ENCODE peak calls at places on chromosomes 5 and 9, in seven cellular contexts. One of them, this sample, is unnamed.

GRCh38 chr9:106287108-106287631 is 575.8 kb upstream of the ZNF462 start:
- DNase-seq in HCT116: no peak
- DNase-seq in HepG2: no peak
- DNase-seq in K562: no peak
- DNase-seq in H1: no peak
- DNase-seq in GM12878: no peak
- DNase-seq in SK-N-SH: peak; percentile 41
- DNase-seq in this sample: no peak

GRCh38 chr5:69238760-69239251 is 4.1 kb downstream of the CDK7 start:
- DNase-seq in HCT116: peak; percentile 71
- DNase-seq in HepG2: no peak
- DNase-seq in K562: no peak
- DNase-seq in H1: no peak
- DNase-seq in GM12878: no peak
- DNase-seq in SK-N-SH: no peak
- DNase-seq in this sample: peak; percentile 69

GRCh38 chr9:100554935-100555401 is 22.9 kb upstream of the CAVIN4 start:
- DNase-seq in HCT116: no peak
- DNase-seq in HepG2: no peak
- DNase-seq in K562: no peak
- DNase-seq in H1: no peak
- DNase-seq in GM12878: no peak
- DNase-seq in SK-N-SH: no peak
- DNase-seq in this sample: no peak

GRCh38 chr5:54944364-54944763 is 41.0 kb downstream of the ESM1 start:
- DNase-seq in HCT116: peak; percentile 12
- DNase-seq in HepG2: no peak
- DNase-seq in K562: peak; percentile 22
- DNase-seq in H1: no peak
- DNase-seq in GM12878: no peak
- DNase-seq in SK-N-SH: peak; percentile 22
- DNase-seq in this sample: peak; percentile 15

GRCh38 chr9:4640027-4640426 is 22.1 kb upstream of the PLPP6 start:
- DNase-seq in HCT116: peak; percentile 31
- DNase-seq in HepG2: peak; percentile 15
- DNase-seq in K562: peak; percentile 14
- DNase-seq in H1: no peak
- DNase-seq in GM12878: no peak
- DNase-seq in SK-N-SH: peak; percentile 53
- DNase-seq in this sample: no peak

GRCh38 chr5:14675865-14676300 is 11.4 kb downstream of the OTULIN start:
- DNase-seq in HCT116: no peak
- DNase-seq in HepG2: no peak
- DNase-seq in K562: peak; percentile 35
- DNase-seq in H1: no peak
- DNase-seq in GM12878: peak; percentile 55
- DNase-seq in SK-N-SH: peak; percentile 33
- DNase-seq in this sample: no peak

GRCh38 chr5:120872292-120872691 is 408.2 kb downstream of the PRR16 start:
- DNase-seq in HCT116: no peak
- DNase-seq in HepG2: no peak
- DNase-seq in K562: no peak
- DNase-seq in H1: no peak
- DNase-seq in GM12878: no peak
- DNase-seq in SK-N-SH: no peak
- DNase-seq in this sample: no peak

GRCh38 chr9:127418037-127418471 is 6.1 kb upstream of the ZNF79 start:
- DNase-seq in HCT116: peak; percentile 15
- DNase-seq in HepG2: peak; percentile 44
- DNase-seq in K562: peak; percentile 59
- DNase-seq in H1: peak; percentile 43
- DNase-seq in GM12878: no peak
- DNase-seq in SK-N-SH: peak; percentile 53
- DNase-seq in this sample: no peak

GRCh38 chr5:54867310-54867944 is 118.0 kb downstream of the ESM1 start:
- DNase-seq in HCT116: peak; percentile 38
- DNase-seq in HepG2: peak; percentile 22
- DNase-seq in K562: peak; percentile 49
- DNase-seq in H1: no peak
- DNase-seq in GM12878: no peak
- DNase-seq in SK-N-SH: peak; percentile 61
- DNase-seq in this sample: peak; percentile 18

GRCh38 chr5:69449511-69449910 is 34.6 kb downstream of the MARVELD2 start:
- DNase-seq in HCT116: no peak
- DNase-seq in HepG2: no peak
- DNase-seq in K562: no peak
- DNase-seq in H1: no peak
- DNase-seq in GM12878: no peak
- DNase-seq in SK-N-SH: no peak
- DNase-seq in this sample: no peak

GRCh38 chr5:39040875-39041274 is 33.3 kb downstream of the RICTOR start:
- DNase-seq in HCT116: no peak
- DNase-seq in HepG2: no peak
- DNase-seq in K562: no peak
- DNase-seq in H1: no peak
- DNase-seq in GM12878: no peak
- DNase-seq in SK-N-SH: no peak
- DNase-seq in this sample: no peak

GRCh38 chr9:4555251-4555650 is 65.0 kb downstream of the SLC1A1 start:
- DNase-seq in HCT116: peak; percentile 34
- DNase-seq in HepG2: no peak
- DNase-seq in K562: no peak
- DNase-seq in H1: no peak
- DNase-seq in GM12878: no peak
- DNase-seq in SK-N-SH: no peak
- DNase-seq in this sample: no peak

GRCh38 chr5:14025566-14026276 is 81.2 kb upstream of the DNAH5 start:
- DNase-seq in HCT116: no peak
- DNase-seq in HepG2: no peak
- DNase-seq in K562: no peak
- DNase-seq in H1: no peak
- DNase-seq in GM12878: no peak
- DNase-seq in SK-N-SH: no peak
- DNase-seq in this sample: no peak

GRCh38 chr9:38182321-38182720 is 113.3 kb upstream of the SHB start:
- DNase-seq in HCT116: no peak
- DNase-seq in HepG2: no peak
- DNase-seq in K562: no peak
- DNase-seq in H1: no peak
- DNase-seq in GM12878: peak; percentile 43
- DNase-seq in SK-N-SH: no peak
- DNase-seq in this sample: no peak

GRCh38 chr9:120935383-120935857 is 8.8 kb upstream of the TRAF1 start:
- DNase-seq in HCT116: no peak
- DNase-seq in HepG2: no peak
- DNase-seq in K562: peak; percentile 82
- DNase-seq in H1: no peak
- DNase-seq in GM12878: no peak
- DNase-seq in SK-N-SH: peak; percentile 89
- DNase-seq in this sample: no peak

GRCh38 chr9:125747765-125748510 is 765 bp downstream of the PBX3 start:
- DNase-seq in HCT116: no peak
- DNase-seq in HepG2: no peak
- DNase-seq in K562: peak; percentile 23
- DNase-seq in H1: no peak
- DNase-seq in GM12878: no peak
- DNase-seq in SK-N-SH: peak; percentile 61
- DNase-seq in this sample: no peak

GRCh38 chr5:95621839-95622629 is 2.1 kb downstream of the GPR150 start:
- DNase-seq in HCT116: no peak
- DNase-seq in HepG2: no peak
- DNase-seq in K562: no peak
- DNase-seq in H1: no peak
- DNase-seq in GM12878: no peak
- DNase-seq in SK-N-SH: no peak
- DNase-seq in this sample: no peak

GRCh38 chr5:90968319-90968718 is 409.7 kb downstream of the ADGRV1 start:
- DNase-seq in HCT116: no peak
- DNase-seq in HepG2: no peak
- DNase-seq in K562: no peak
- DNase-seq in H1: no peak
- DNase-seq in GM12878: no peak
- DNase-seq in SK-N-SH: peak; percentile 36
- DNase-seq in this sample: no peak

GRCh38 chr5:6431214-6432195 is 17.2 kb upstream of the UBE2QL1 start:
- DNase-seq in HCT116: no peak
- DNase-seq in HepG2: no peak
- DNase-seq in K562: no peak
- DNase-seq in H1: no peak
- DNase-seq in GM12878: no peak
- DNase-seq in SK-N-SH: no peak
- DNase-seq in this sample: no peak

GRCh38 chr5:56625577-56625976 is 189.8 kb upstream of the MAP3K1 start:
- DNase-seq in HCT116: no peak
- DNase-seq in HepG2: no peak
- DNase-seq in K562: no peak
- DNase-seq in H1: no peak
- DNase-seq in GM12878: no peak
- DNase-seq in SK-N-SH: no peak
- DNase-seq in this sample: no peak

GRCh38 chr5:178637356-178638069 is 10.7 kb upstream of the CLK4 start:
- DNase-seq in HCT116: no peak
- DNase-seq in HepG2: no peak
- DNase-seq in K562: no peak
- DNase-seq in H1: no peak
- DNase-seq in GM12878: no peak
- DNase-seq in SK-N-SH: no peak
- DNase-seq in this sample: no peak

GRCh38 chr9:130499804-130500263 is 55.1 kb downstream of the ASS1 start:
- DNase-seq in HCT116: peak; percentile 68
- DNase-seq in HepG2: peak; percentile 93
- DNase-seq in K562: no peak
- DNase-seq in H1: no peak
- DNase-seq in GM12878: no peak
- DNase-seq in SK-N-SH: peak; percentile 23
- DNase-seq in this sample: no peak

GRCh38 chr5:143279698-143280097 is 123.8 kb downstream of the NR3C1 start:
- DNase-seq in HCT116: no peak
- DNase-seq in HepG2: peak; percentile 88
- DNase-seq in K562: no peak
- DNase-seq in H1: peak; percentile 25
- DNase-seq in GM12878: no peak
- DNase-seq in SK-N-SH: no peak
- DNase-seq in this sample: no peak

DNA sequence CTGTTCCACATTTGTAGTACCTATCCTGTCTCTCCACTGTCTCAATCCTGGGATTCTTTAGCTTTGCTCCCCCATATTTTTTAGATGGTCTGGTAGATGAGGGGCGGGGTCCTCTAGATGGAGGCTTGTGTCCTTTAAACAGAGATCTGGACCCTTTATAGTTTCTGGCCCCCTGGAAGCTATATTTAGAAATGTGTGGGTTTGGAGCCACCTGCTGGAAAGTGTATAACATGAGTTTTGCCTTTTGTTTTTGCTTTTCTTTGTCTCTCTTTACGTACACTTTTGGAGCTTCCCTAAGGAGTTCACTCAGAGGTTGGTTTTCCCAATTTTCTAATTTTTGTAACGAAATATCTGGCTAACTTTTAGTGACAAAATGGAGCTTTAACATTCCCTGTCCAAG is 110.7 kb downstream of the CFAP95 start:
- DNase-seq in HCT116: no peak
- DNase-seq in HepG2: peak; percentile 9
- DNase-seq in K562: no peak
- DNase-seq in H1: no peak
- DNase-seq in GM12878: no peak
- DNase-seq in SK-N-SH: no peak
- DNase-seq in this sample: no peak
- TF ChIP-seq SIN3A in HCT116: no peak
- TF ChIP-seq SIN3A in HepG2: no peak
- TF ChIP-seq SIN3A in K562: no peak
- TF ChIP-seq SIN3A in H1: no peak
- TF ChIP-seq SIN3A in GM12878: no peak
- TF ChIP-seq SIN3A in SK-N-SH: no peak
- TF ChIP-seq SIN3A in this sample: no peak

DNA sequence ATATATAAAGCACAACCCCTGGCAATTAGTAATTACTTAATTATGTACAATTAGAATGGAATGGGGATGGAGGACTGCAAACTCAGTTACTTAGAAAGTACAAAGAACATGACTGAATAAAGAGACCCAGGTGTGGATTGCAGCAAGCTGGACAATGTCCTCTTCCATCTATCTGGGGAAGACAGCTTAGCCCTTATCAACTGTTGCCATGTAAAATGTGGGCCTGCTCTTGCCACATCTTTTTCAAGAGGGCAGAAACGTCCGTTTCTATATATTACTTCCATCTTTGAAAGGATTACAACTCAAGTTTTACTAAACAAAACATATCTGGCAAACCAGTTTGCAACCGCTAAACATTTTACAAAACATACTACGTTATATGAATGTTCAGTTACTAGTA is 26.2 kb downstream of the GOLPH3 start:
- DNase-seq in HCT116: no peak
- DNase-seq in HepG2: peak; percentile 41
- DNase-seq in K562: peak; percentile 60
- DNase-seq in H1: no peak
- DNase-seq in GM12878: no peak
- DNase-seq in SK-N-SH: no peak
- DNase-seq in this sample: no peak
- TF ChIP-seq SIN3A in HCT116: no peak
- TF ChIP-seq SIN3A in HepG2: no peak
- TF ChIP-seq SIN3A in K562: no peak
- TF ChIP-seq SIN3A in H1: no peak
- TF ChIP-seq SIN3A in GM12878: no peak
- TF ChIP-seq SIN3A in SK-N-SH: no peak
- TF ChIP-seq SIN3A in this sample: no peak

DNA sequence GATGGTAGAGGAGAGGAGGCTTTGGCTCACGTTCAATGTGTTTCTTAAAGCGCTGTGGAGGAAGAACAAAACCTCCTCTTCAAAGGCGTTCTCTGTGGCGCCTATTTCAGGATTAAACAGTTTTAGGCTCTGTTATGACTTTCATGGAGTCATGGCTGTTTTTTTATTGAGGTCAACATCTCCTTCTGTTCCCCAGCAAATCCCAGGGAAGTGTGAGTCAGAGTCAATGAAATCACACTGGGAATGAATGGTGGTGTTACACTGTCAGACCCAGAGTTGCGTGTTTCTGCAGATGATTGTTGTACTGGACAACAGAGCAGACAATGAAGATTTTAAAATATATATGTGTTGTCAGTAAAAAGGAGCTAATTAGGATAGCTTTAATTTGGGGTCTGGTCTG is 240.6 kb downstream of the CSNK1G3 start:
- DNase-seq in HCT116: no peak
- DNase-seq in HepG2: no peak
- DNase-seq in K562: no peak
- DNase-seq in H1: no peak
- DNase-seq in GM12878: no peak
- DNase-seq in SK-N-SH: no peak
- DNase-seq in this sample: no peak
- TF ChIP-seq SIN3A in HCT116: no peak
- TF ChIP-seq SIN3A in HepG2: no peak
- TF ChIP-seq SIN3A in K562: no peak
- TF ChIP-seq SIN3A in H1: no peak
- TF ChIP-seq SIN3A in GM12878: no peak
- TF ChIP-seq SIN3A in SK-N-SH: no peak
- TF ChIP-seq SIN3A in this sample: no peak

DNA sequence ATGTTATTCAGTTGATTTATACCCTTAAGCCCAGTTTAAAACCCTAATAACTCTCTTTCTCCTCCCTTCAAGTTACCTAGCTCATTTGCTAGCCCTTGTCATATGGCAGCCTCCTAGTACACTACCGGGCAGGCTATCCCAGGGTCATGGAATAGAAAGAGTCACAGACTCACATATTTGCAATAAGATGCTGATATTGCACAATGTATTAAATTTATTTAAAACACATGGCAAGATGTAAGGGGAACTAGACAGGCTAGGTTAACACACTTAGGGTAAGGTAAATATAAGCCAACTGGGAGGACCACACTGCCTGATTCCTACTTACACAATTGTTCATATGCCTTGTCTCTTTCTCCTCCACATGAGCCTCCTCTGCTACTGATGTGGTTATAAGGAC is 130.1 kb downstream of the ENC1 start:
- DNase-seq in HCT116: no peak
- DNase-seq in HepG2: no peak
- DNase-seq in K562: no peak
- DNase-seq in H1: no peak
- DNase-seq in GM12878: no peak
- DNase-seq in SK-N-SH: no peak
- DNase-seq in this sample: no peak
- TF ChIP-seq SIN3A in HCT116: no peak
- TF ChIP-seq SIN3A in HepG2: no peak
- TF ChIP-seq SIN3A in K562: no peak
- TF ChIP-seq SIN3A in H1: no peak
- TF ChIP-seq SIN3A in GM12878: no peak
- TF ChIP-seq SIN3A in SK-N-SH: no peak
- TF ChIP-seq SIN3A in this sample: no peak

This sample was measured in Panc1.